ENCODE peak calls at places on chromosomes 6 and 20, in nine cellular contexts. One of them, this sample, is unnamed.
A peak's percentile ranks its signal among the peaks of the same experiment; 100 is the strongest.

GRCh38 chr6:157269261-157269794 is 54.0 kb downstream of the TMEM242 start:
- DNase-seq in astrocyte: peak; percentile 53
- DNase-seq in neural progenitor cell: no peak
- DNase-seq in lower lobe of right lung: no peak
- DNase-seq in fibroblast of the aortic adventitia: peak; percentile 78
- DNase-seq in heart left ventricle: peak; percentile 90
- DNase-seq in adrenal gland: peak; percentile 57
- DNase-seq in retinal pigment epithelial cell: no peak
- DNase-seq in foreskin fibroblast: peak; percentile 53
- DNase-seq in this sample: peak; percentile 68

GRCh38 chr6:99589290-99589672 is 17.4 kb upstream of the PRDM13 start:
- DNase-seq in astrocyte: no peak
- DNase-seq in neural progenitor cell: peak; percentile 64
- DNase-seq in lower lobe of right lung: no peak
- DNase-seq in fibroblast of the aortic adventitia: no peak
- DNase-seq in heart left ventricle: no peak
- DNase-seq in adrenal gland: no peak
- DNase-seq in retinal pigment epithelial cell: no peak
- DNase-seq in foreskin fibroblast: peak; percentile 52
- DNase-seq in this sample: no peak

GRCh38 chr6:26383624-26384417 is 913 bp downstream of the BTN2A2 start:
- DNase-seq in astrocyte: peak; percentile 44
- DNase-seq in neural progenitor cell: peak; percentile 43
- DNase-seq in lower lobe of right lung: no peak
- DNase-seq in fibroblast of the aortic adventitia: peak; percentile 47
- DNase-seq in heart left ventricle: no peak
- DNase-seq in adrenal gland: peak; percentile 33
- DNase-seq in retinal pigment epithelial cell: no peak
- DNase-seq in foreskin fibroblast: peak; percentile 76
- DNase-seq in this sample: peak; percentile 39

GRCh38 chr20:43721097-43721428 is 5.7 kb downstream of the GTSF1L start:
- DNase-seq in astrocyte: no peak
- DNase-seq in neural progenitor cell: no peak
- DNase-seq in lower lobe of right lung: no peak
- DNase-seq in fibroblast of the aortic adventitia: no peak
- DNase-seq in heart left ventricle: no peak
- DNase-seq in adrenal gland: no peak
- DNase-seq in retinal pigment epithelial cell: no peak
- DNase-seq in foreskin fibroblast: no peak
- DNase-seq in this sample: no peak

GRCh38 chr6:16741112-16742016 is 19.9 kb downstream of the ATXN1 start:
- DNase-seq in astrocyte: peak; percentile 100
- DNase-seq in neural progenitor cell: no peak
- DNase-seq in lower lobe of right lung: no peak
- DNase-seq in fibroblast of the aortic adventitia: peak; percentile 95
- DNase-seq in heart left ventricle: no peak
- DNase-seq in adrenal gland: no peak
- DNase-seq in retinal pigment epithelial cell: peak; percentile 82
- DNase-seq in foreskin fibroblast: peak; percentile 92
- DNase-seq in this sample: peak; percentile 97

GRCh38 chr6:142155895-142156757 is 9.1 kb downstream of the VTA1 start:
- DNase-seq in astrocyte: no peak
- DNase-seq in neural progenitor cell: peak; percentile 13
- DNase-seq in lower lobe of right lung: no peak
- DNase-seq in fibroblast of the aortic adventitia: peak; percentile 51
- DNase-seq in heart left ventricle: no peak
- DNase-seq in adrenal gland: no peak
- DNase-seq in retinal pigment epithelial cell: no peak
- DNase-seq in foreskin fibroblast: peak; percentile 15
- DNase-seq in this sample: peak; percentile 23

GRCh38 chr6:149905911-149906371 is 8.0 kb upstream of the RAET1E start:
- DNase-seq in astrocyte: no peak
- DNase-seq in neural progenitor cell: no peak
- DNase-seq in lower lobe of right lung: no peak
- DNase-seq in fibroblast of the aortic adventitia: no peak
- DNase-seq in heart left ventricle: no peak
- DNase-seq in adrenal gland: peak; percentile 27
- DNase-seq in retinal pigment epithelial cell: no peak
- DNase-seq in foreskin fibroblast: no peak
- DNase-seq in this sample: no peak

GRCh38 chr6:36025260-36025931 is 955 bp upstream of the SLC26A8 start:
- DNase-seq in astrocyte: peak; percentile 68
- DNase-seq in neural progenitor cell: no peak
- DNase-seq in lower lobe of right lung: no peak
- DNase-seq in fibroblast of the aortic adventitia: peak; percentile 88
- DNase-seq in heart left ventricle: no peak
- DNase-seq in adrenal gland: no peak
- DNase-seq in retinal pigment epithelial cell: no peak
- DNase-seq in foreskin fibroblast: peak; percentile 55
- DNase-seq in this sample: peak; percentile 24

GRCh38 chr20:51579137-51579536 is 36.6 kb upstream of the NFATC2 start:
- DNase-seq in astrocyte: peak; percentile 58
- DNase-seq in neural progenitor cell: no peak
- DNase-seq in lower lobe of right lung: no peak
- DNase-seq in fibroblast of the aortic adventitia: no peak
- DNase-seq in heart left ventricle: no peak
- DNase-seq in adrenal gland: no peak
- DNase-seq in retinal pigment epithelial cell: no peak
- DNase-seq in foreskin fibroblast: peak; percentile 69
- DNase-seq in this sample: peak; percentile 53

GRCh38 chr6:108594640-108595039 is 33.9 kb downstream of the FOXO3 start:
- DNase-seq in astrocyte: no peak
- DNase-seq in neural progenitor cell: no peak
- DNase-seq in lower lobe of right lung: no peak
- DNase-seq in fibroblast of the aortic adventitia: no peak
- DNase-seq in heart left ventricle: no peak
- DNase-seq in adrenal gland: no peak
- DNase-seq in retinal pigment epithelial cell: no peak
- DNase-seq in foreskin fibroblast: no peak
- DNase-seq in this sample: no peak

GRCh38 chr20:59125909-59126308 is 37.7 kb upstream of the ZNF831 start:
- DNase-seq in astrocyte: no peak
- DNase-seq in neural progenitor cell: no peak
- DNase-seq in lower lobe of right lung: no peak
- DNase-seq in fibroblast of the aortic adventitia: no peak
- DNase-seq in heart left ventricle: no peak
- DNase-seq in adrenal gland: no peak
- DNase-seq in retinal pigment epithelial cell: no peak
- DNase-seq in foreskin fibroblast: no peak
- DNase-seq in this sample: no peak

GRCh38 chr6:53236241-53236640 is 87.6 kb upstream of the GCM1 start:
- DNase-seq in astrocyte: no peak
- DNase-seq in neural progenitor cell: no peak
- DNase-seq in lower lobe of right lung: no peak
- DNase-seq in fibroblast of the aortic adventitia: no peak
- DNase-seq in heart left ventricle: no peak
- DNase-seq in adrenal gland: no peak
- DNase-seq in retinal pigment epithelial cell: no peak
- DNase-seq in foreskin fibroblast: no peak
- DNase-seq in this sample: no peak

GRCh38 chr6:5706094-5707033 is 300.4 kb downstream of the NRN1 start:
- DNase-seq in astrocyte: no peak
- DNase-seq in neural progenitor cell: no peak
- DNase-seq in lower lobe of right lung: no peak
- DNase-seq in fibroblast of the aortic adventitia: no peak
- DNase-seq in heart left ventricle: no peak
- DNase-seq in adrenal gland: no peak
- DNase-seq in retinal pigment epithelial cell: no peak
- DNase-seq in foreskin fibroblast: peak; percentile 12
- DNase-seq in this sample: peak; percentile 48

GRCh38 chr6:13428528-13429405 is 58.6 kb downstream of the GFOD1 start:
- DNase-seq in astrocyte: no peak
- DNase-seq in neural progenitor cell: no peak
- DNase-seq in lower lobe of right lung: no peak
- DNase-seq in fibroblast of the aortic adventitia: no peak
- DNase-seq in heart left ventricle: no peak
- DNase-seq in adrenal gland: no peak
- DNase-seq in retinal pigment epithelial cell: no peak
- DNase-seq in foreskin fibroblast: no peak
- DNase-seq in this sample: no peak

GRCh38 chr20:40547492-40548129 is 141.4 kb downstream of the MAFB start:
- DNase-seq in astrocyte: no peak
- DNase-seq in neural progenitor cell: no peak
- DNase-seq in lower lobe of right lung: no peak
- DNase-seq in fibroblast of the aortic adventitia: no peak
- DNase-seq in heart left ventricle: no peak
- DNase-seq in adrenal gland: no peak
- DNase-seq in retinal pigment epithelial cell: peak; percentile 11
- DNase-seq in foreskin fibroblast: no peak
- DNase-seq in this sample: no peak

GRCh38 chr6:69936674-69937363 is 70.5 kb downstream of the COL19A1 start:
- DNase-seq in astrocyte: peak; percentile 4
- DNase-seq in neural progenitor cell: no peak
- DNase-seq in lower lobe of right lung: no peak
- DNase-seq in fibroblast of the aortic adventitia: peak; percentile 67
- DNase-seq in heart left ventricle: no peak
- DNase-seq in adrenal gland: no peak
- DNase-seq in retinal pigment epithelial cell: peak; percentile 75
- DNase-seq in foreskin fibroblast: peak; percentile 49
- DNase-seq in this sample: peak; percentile 58

GRCh38 chr6:108114861-108115597 is 40.5 kb upstream of the OSTM1 start:
- DNase-seq in astrocyte: peak; percentile 76
- DNase-seq in neural progenitor cell: peak; percentile 89
- DNase-seq in lower lobe of right lung: peak; percentile 82
- DNase-seq in fibroblast of the aortic adventitia: peak; percentile 69
- DNase-seq in heart left ventricle: peak; percentile 85
- DNase-seq in adrenal gland: peak; percentile 71
- DNase-seq in retinal pigment epithelial cell: peak; percentile 52
- DNase-seq in foreskin fibroblast: peak; percentile 67
- DNase-seq in this sample: peak; percentile 68

GRCh38 chr6:71489736-71490135 is 201.1 kb downstream of the OGFRL1 start:
- DNase-seq in astrocyte: peak; percentile 90
- DNase-seq in neural progenitor cell: no peak
- DNase-seq in lower lobe of right lung: no peak
- DNase-seq in fibroblast of the aortic adventitia: peak; percentile 92
- DNase-seq in heart left ventricle: no peak
- DNase-seq in adrenal gland: peak; percentile 9
- DNase-seq in retinal pigment epithelial cell: peak; percentile 94
- DNase-seq in foreskin fibroblast: peak; percentile 92
- DNase-seq in this sample: peak; percentile 94

GRCh38 chr20:38112943-38113294 is 52.2 kb downstream of the TGM2 start:
- DNase-seq in astrocyte: no peak
- DNase-seq in neural progenitor cell: no peak
- DNase-seq in lower lobe of right lung: no peak
- DNase-seq in fibroblast of the aortic adventitia: no peak
- DNase-seq in heart left ventricle: no peak
- DNase-seq in adrenal gland: no peak
- DNase-seq in retinal pigment epithelial cell: no peak
- DNase-seq in foreskin fibroblast: no peak
- DNase-seq in this sample: no peak

GRCh38 chr6:129184324-129184723 is 301.4 kb downstream of the LAMA2 start:
- DNase-seq in astrocyte: no peak
- DNase-seq in neural progenitor cell: no peak
- DNase-seq in lower lobe of right lung: no peak
- DNase-seq in fibroblast of the aortic adventitia: no peak
- DNase-seq in heart left ventricle: no peak
- DNase-seq in adrenal gland: no peak
- DNase-seq in retinal pigment epithelial cell: no peak
- DNase-seq in foreskin fibroblast: no peak
- DNase-seq in this sample: no peak
- H3K4me3 ChIP-seq in astrocyte: no peak overlapping the region
- H3K4me3 ChIP-seq in neural progenitor cell: no peak overlapping the region
- H3K4me3 ChIP-seq in lower lobe of right lung: no peak overlapping the region
- H3K4me3 ChIP-seq in fibroblast of the aortic adventitia: no peak overlapping the region
- H3K4me3 ChIP-seq in heart left ventricle: no peak overlapping the region
- H3K4me3 ChIP-seq in adrenal gland: no peak overlapping the region
- H3K4me3 ChIP-seq in retinal pigment epithelial cell: no peak overlapping the region
- H3K4me3 ChIP-seq in foreskin fibroblast: no peak overlapping the region
- H3K4me3 ChIP-seq in this sample: no peak overlapping the region

DNA sequence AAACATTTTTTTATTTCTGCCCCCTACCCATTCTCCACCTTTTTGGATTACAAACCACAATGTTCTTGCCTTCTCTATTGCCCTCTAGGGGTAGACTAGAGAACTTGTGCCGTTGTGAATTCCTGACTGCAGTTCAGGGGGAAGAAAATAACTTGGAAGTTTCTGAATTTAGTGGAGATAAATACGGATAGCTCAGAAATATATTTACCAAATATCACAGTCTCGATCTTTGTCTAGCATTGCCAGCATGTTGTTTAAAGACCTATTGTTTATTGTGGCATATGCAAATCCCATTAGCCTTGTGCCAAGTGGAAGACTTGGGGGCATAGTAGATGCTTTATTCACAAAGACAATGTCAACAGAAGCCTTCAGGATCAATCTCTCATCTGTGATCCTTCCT is 154.1 kb upstream of the MMS22L start:
- DNase-seq in astrocyte: peak; percentile 2
- DNase-seq in neural progenitor cell: peak; percentile 54
- DNase-seq in lower lobe of right lung: no peak
- DNase-seq in fibroblast of the aortic adventitia: peak; percentile 35
- DNase-seq in heart left ventricle: no peak
- DNase-seq in adrenal gland: no peak
- DNase-seq in retinal pigment epithelial cell: peak; percentile 2
- DNase-seq in foreskin fibroblast: peak; percentile 9
- DNase-seq in this sample: peak; percentile 16
- TF ChIP-seq CTCF in astrocyte: peak; percentile 85
- TF ChIP-seq CTCF in neural progenitor cell: peak; percentile 86
- TF ChIP-seq CTCF in lower lobe of right lung: peak; percentile 51
- TF ChIP-seq CTCF in fibroblast of the aortic adventitia: peak; percentile 95
- TF ChIP-seq CTCF in heart left ventricle: peak; percentile 30
- TF ChIP-seq CTCF in adrenal gland: peak; percentile 28
- TF ChIP-seq CTCF in retinal pigment epithelial cell: peak; percentile 96
- TF ChIP-seq CTCF in foreskin fibroblast: peak; percentile 91
- TF ChIP-seq CTCF in this sample: peak; percentile 93

GRCh38 chr6:3001146-3001772 is 1.6 kb downstream of the NQO2 start:
- DNase-seq in astrocyte: no peak
- DNase-seq in neural progenitor cell: no peak
- DNase-seq in lower lobe of right lung: no peak
- DNase-seq in fibroblast of the aortic adventitia: no peak
- DNase-seq in heart left ventricle: no peak
- DNase-seq in adrenal gland: no peak
- DNase-seq in retinal pigment epithelial cell: no peak
- DNase-seq in foreskin fibroblast: no peak
- DNase-seq in this sample: no peak
- H3K4me3 ChIP-seq in astrocyte: no peak overlapping the region
- H3K4me3 ChIP-seq in neural progenitor cell: no peak overlapping the region
- H3K4me3 ChIP-seq in lower lobe of right lung: no peak overlapping the region
- H3K4me3 ChIP-seq in fibroblast of the aortic adventitia: no peak overlapping the region
- H3K4me3 ChIP-seq in heart left ventricle: no peak overlapping the region
- H3K4me3 ChIP-seq in adrenal gland: no peak overlapping the region
- H3K4me3 ChIP-seq in retinal pigment epithelial cell: no peak overlapping the region
- H3K4me3 ChIP-seq in foreskin fibroblast: no peak overlapping the region
- H3K4me3 ChIP-seq in this sample: no peak overlapping the region

DNA sequence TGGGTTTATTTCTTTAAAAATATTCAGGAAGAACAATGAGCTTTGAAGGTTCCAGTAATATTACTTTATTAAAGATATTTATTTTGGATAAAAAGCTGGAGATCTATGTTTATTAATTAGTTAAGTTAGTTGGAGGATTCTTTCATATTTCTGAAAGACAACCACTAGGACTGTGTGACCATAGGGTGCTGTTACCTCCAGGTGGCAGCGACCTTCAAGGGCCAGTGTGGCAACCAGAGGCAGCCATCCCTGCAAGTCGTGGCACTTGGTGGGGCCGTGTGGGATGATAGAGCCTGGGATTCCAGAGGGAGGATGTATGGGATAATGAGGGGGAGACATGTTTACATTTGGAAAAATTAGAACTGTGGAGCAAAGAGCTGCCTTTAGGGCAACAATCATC is 95.5 kb upstream of the SCP2D1 start:
- DNase-seq in astrocyte: no peak
- DNase-seq in neural progenitor cell: no peak
- DNase-seq in lower lobe of right lung: no peak
- DNase-seq in fibroblast of the aortic adventitia: no peak
- DNase-seq in heart left ventricle: no peak
- DNase-seq in adrenal gland: no peak
- DNase-seq in retinal pigment epithelial cell: no peak
- DNase-seq in foreskin fibroblast: no peak
- DNase-seq in this sample: no peak
- TF ChIP-seq CTCF in astrocyte: no peak
- TF ChIP-seq CTCF in neural progenitor cell: no peak
- TF ChIP-seq CTCF in lower lobe of right lung: no peak
- TF ChIP-seq CTCF in fibroblast of the aortic adventitia: no peak
- TF ChIP-seq CTCF in heart left ventricle: no peak
- TF ChIP-seq CTCF in adrenal gland: no peak
- TF ChIP-seq CTCF in retinal pigment epithelial cell: peak; percentile 12
- TF ChIP-seq CTCF in foreskin fibroblast: no peak
- TF ChIP-seq CTCF in this sample: no peak

This sample was measured in AG10803.